ENCODE peak calls at places on chromosomes 16 and 17, in nine cellular contexts. O, H, B, T, S, J, V, D and N are unnamed samples.

GRCh38 chr17:78219396-78220150 is 5.5 kb downstream of the BIRC5 start:
- DNase-seq in O (no peak), H (no peak), B (no peak), T (no peak), S (no peak), J (no peak), V (no peak), D (no peak), N (no peak)

GRCh38 chr16:4660454-4661007 is 32.8 kb upstream of the NUDT16L1 start:
- DNase-seq in O (peak; percentile 50), H (peak; percentile 51), B (peak; percentile 82), T (no peak), S (no peak), J (peak; percentile 25), V (peak; percentile 51), D (no peak), N (peak; percentile 55)

GRCh38 chr17:34098712-34099111 is 156.4 kb upstream of the CCL2 start:
- DNase-seq in O (no peak), H (no peak), B (peak; percentile 6), T (no peak), S (no peak), J (no peak), V (no peak), D (no peak), N (no peak)

GRCh38 chr17:42438600-42439567 is 15.8 kb upstream of the CAVIN1 start:
- DNase-seq in O (no peak), H (no peak), B (no peak), T (peak; percentile 61), S (peak; percentile 57), J (no peak), V (no peak), D (no peak), N (no peak)

GRCh38 chr17:29291163-29291752 is 2.7 kb downstream of the NUFIP2 start:
- DNase-seq in O (peak; percentile 50), H (no peak), B (peak; percentile 78), T (peak; percentile 36), S (no peak), J (peak; percentile 85), V (no peak), D (peak; percentile 22), N (peak; percentile 36)

GRCh38 chr17:39014044-39014794 is 47.0 kb upstream of the FBXO47 start:
- DNase-seq in O (no peak), H (no peak), B (peak; percentile 44), T (no peak), S (peak; percentile 4), J (peak; percentile 72), V (no peak), D (no peak), N (no peak)

GRCh38 chr16:1019234-1019933 is 37.8 kb downstream of the SOX8 start:
- DNase-seq in O (peak; percentile 85), H (peak; percentile 65), B (no peak), T (no peak), S (no peak), J (peak; percentile 52), V (no peak), D (peak; percentile 26), N (peak; percentile 62)

GRCh38 chr17:28412131-28412530 is 6.1 kb upstream of the SLC46A1 start:
- DNase-seq in O (no peak), H (no peak), B (peak; percentile 59), T (no peak), S (peak; percentile 48), J (no peak), V (no peak), D (no peak), N (no peak)

GRCh38 chr16:58411336-58411735 is 19.1 kb downstream of the GINS3 start:
- DNase-seq in O (no peak), H (no peak), B (no peak), T (no peak), S (no peak), J (no peak), V (no peak), D (no peak), N (no peak)

GRCh38 chr16:28930652-28931051 is 1.1 kb upstream of the CD19 start:
- DNase-seq in O (no peak), H (no peak), B (no peak), T (no peak), S (no peak), J (no peak), V (no peak), D (no peak), N (no peak)

GRCh38 chr17:73506470-73507435 is 137.5 kb downstream of the SDK2 start:
- DNase-seq in O (peak; percentile 83), H (no peak), B (no peak), T (no peak), S (no peak), J (no peak), V (no peak), D (no peak), N (no peak)

GRCh38 chr17:56029980-56030624 is 123.2 kb upstream of the ANKFN1 start:
- DNase-seq in O (no peak), H (no peak), B (no peak), T (no peak), S (no peak), J (no peak), V (no peak), D (no peak), N (no peak)
- TF ChIP-seq CTCF in O (no peak), H (no peak), B (no peak), T (no peak), S (no peak), J (no peak), V (no peak), D (no peak), N (no peak)

GRCh38 chr17:81050645-81051625 is 16.0 kb downstream of the BAIAP2 start:
- DNase-seq in O (no peak), H (no peak), B (no peak), T (no peak), S (no peak), J (no peak), V (no peak), D (no peak), N (no peak)

GRCh38 chr17:81049372-81049911 is 14.5 kb downstream of the BAIAP2 start:
- DNase-seq in O (no peak), H (no peak), B (no peak), T (no peak), S (no peak), J (no peak), V (no peak), D (no peak), N (no peak)

GRCh38 chr17:81048827-81049371 is 13.9 kb downstream of the BAIAP2 start:
- DNase-seq in O (no peak), H (no peak), B (no peak), T (no peak), S (no peak), J (no peak), V (no peak), D (no peak), N (no peak)

GRCh38 chr17:81052199-81052997 is 17.4 kb downstream of the BAIAP2 start:
- DNase-seq in O (peak; percentile 91), H (no peak), B (no peak), T (no peak), S (no peak), J (no peak), V (no peak), D (no peak), N (no peak)

DNA sequence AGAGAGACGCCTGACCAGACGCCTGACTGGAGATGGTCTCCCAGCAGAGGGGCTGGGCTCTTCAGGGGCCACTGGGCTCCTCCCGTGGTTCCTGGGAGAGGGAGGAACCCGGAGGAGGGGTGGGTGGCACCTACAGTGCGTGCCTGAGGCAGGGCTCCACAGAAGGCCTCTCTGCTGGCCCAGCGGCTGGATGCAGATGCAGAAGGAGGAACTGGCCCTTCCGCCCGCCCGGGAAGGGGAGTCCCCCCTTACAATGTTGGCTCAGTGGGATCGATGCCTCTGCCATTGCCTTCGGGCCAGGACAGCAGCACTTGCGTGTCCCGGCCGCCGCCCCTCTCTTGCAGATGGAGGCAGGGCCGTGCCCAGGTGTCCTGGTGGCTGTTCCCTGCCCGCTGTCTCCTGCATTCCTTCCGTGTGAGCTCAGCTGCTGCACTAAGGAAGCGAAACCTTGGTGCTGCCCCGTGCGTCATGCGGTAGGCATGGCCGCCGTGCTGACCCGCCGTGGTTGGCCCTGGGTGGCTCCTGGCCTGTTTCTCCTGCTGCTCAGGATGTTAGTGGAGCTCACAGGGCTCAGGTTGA is 15.1 kb downstream of the BAIAP2 start:
- DNase-seq in O (peak; percentile 50), H (peak; percentile 55), B (peak; percentile 90), T (peak; percentile 52), S (no peak), J (no peak), V (no peak), D (no peak), N (no peak)
- H3K4me3 ChIP-seq in O (no peak overlapping the region), H (peak overlapping the region; percentile 32), B (no peak overlapping the region), T (no peak overlapping the region), S (no peak overlapping the region), J (no peak overlapping the region), V (no peak overlapping the region), D (no peak overlapping the region), N (no peak overlapping the region)

DNA sequence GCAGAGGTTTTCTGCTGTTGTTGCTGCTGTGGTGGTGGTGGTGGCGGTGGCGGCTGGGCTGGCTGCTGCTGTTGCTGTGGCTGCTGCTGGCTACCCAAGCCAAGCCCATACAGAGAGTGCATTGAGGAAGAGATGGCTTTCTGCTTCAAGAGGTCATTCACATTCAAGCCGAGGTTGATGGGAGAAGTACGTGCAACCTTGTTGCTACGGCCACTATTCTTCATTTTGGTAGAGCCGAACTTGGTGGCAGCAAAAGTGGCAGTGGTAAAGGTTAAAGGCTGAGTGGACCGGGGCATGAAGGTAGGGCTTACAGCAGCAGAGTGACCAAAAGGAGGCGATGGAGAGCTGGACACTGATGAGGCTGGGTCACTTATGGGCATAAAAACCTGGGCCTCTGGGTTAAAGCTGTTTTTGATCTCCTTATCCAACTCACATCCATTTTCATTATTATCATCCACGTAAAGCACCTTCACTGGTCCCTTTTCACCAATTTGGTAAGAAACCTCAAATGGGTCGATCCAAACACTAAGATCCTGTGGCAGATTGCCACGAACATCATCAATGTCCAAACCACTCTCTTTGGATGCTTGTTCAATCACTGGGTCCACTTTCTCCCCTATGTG is 2.8 kb downstream of the TOB1 start:
- DNase-seq in O (peak; percentile 80), H (no peak), B (peak; percentile 39), T (peak; percentile 71), S (no peak), J (peak; percentile 41), V (no peak), D (no peak), N (no peak)
- TF ChIP-seq CTCF in O (peak; percentile 86), H (peak; percentile 65), B (peak; percentile 71), T (peak; percentile 50), S (no peak), J (peak; percentile 69), V (no peak), D (peak; percentile 54), N (peak; percentile 14)

DNA sequence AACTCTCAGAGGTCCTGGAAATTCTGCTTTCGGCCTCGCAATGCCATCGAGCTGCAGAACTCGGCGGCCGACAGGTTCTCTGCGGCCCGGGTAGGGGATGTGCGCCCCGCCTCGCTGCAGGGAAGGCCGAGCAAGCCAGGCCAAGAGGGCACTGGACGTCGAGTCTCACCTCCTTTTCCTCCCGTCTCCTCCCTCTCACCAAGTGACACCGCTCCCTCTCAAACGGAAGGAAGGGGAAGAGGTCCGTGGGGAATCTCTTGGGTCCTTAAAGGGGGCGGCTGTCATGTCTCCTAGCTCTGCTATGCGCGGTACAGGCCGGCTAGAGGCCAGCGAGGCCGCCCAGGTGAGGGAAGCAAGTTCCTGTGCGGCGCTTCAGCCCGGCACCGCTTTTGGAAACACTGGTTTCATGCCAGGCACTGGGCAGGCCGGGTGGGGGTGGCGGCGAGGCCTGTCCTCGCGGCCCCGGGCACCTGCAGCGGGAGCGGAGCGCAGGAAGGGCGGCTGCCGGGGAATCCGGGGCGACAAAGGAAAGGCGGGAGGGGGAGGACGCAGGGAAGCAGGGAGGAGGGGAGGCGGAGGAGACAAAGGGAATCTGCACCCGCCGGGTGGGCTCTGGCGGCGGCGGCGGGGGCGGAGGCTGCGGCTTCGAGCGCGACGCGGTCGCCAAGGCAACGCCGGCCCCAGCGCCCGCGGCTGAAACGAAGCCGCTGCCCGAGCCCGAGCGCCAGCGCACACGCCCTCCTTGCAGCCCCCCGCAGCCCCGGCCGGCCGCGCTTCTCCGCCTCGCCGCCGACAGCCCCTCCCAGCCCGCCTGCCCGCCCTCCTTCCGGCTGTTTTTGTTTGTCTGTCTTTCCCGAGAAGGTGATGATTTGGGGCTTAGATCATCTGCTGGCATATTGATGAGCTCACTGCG is 32.3 kb downstream of the CDK5R1 start:
- DNase-seq in O (peak; percentile 93), H (peak; percentile 57), B (peak; percentile 60), T (peak; percentile 47), S (peak; percentile 86), J (no peak), V (peak; percentile 35), D (peak; percentile 18), N (peak; percentile 41)
- H3K4me3 ChIP-seq in O (peak overlapping the region; percentile 58), H (peak overlapping the region; percentile 70), B (peak overlapping the region; percentile 50), T (peak overlapping the region; percentile 30), S (peak overlapping the region; percentile 5), J (peak overlapping the region; percentile 49), V (peak overlapping the region; percentile 47), D (peak overlapping the region; percentile 50), N (peak overlapping the region; percentile 40)